ENCODE peak calls at places on chromosomes 2 and 18, in six cellular contexts. W, J, S, Q, H and M are unnamed samples.

GRCh38 chr2:156635646-156636045 is 199.5 kb downstream of the GPD2 start:
- DNase-seq in H (no peak), S (no peak), W (no peak), Q (no peak), J (no peak), M (no peak)

GRCh38 chr2:98704499-98705332 is 26.2 kb downstream of the MGAT4A start:
- DNase-seq in Q (no peak), W (no peak), H (no peak), S (no peak), J (no peak), M (no peak)

GRCh38 chr2:179172894-179173293 is 91.7 kb downstream of the SESTD1 start:
- DNase-seq in J (no peak), S (no peak), H (no peak), Q (no peak), W (peak; percentile 44), M (no peak)

GRCh38 chr2:209591021-209591420 is 167.2 kb downstream of the MAP2 start:
- DNase-seq in S (no peak), J (no peak), H (no peak), Q (no peak), W (no peak), M (no peak)

GRCh38 chr2:74915743-74916142 is 42.7 kb upstream of the POLE4 start:
- DNase-seq in Q (no peak), W (no peak), J (no peak), H (no peak), S (no peak), M (no peak)

GRCh38 chr2:55112229-55113016 is 62.2 kb upstream of the RTN4 start:
- DNase-seq in Q (no peak), H (no peak), W (no peak), J (no peak), S (peak; percentile 58), M (no peak)

GRCh38 chr2:30862054-30862651 is 54.9 kb upstream of the CAPN13 start:
- DNase-seq in W (peak; percentile 89), J (peak; percentile 24), S (no peak), Q (peak; percentile 48), H (peak; percentile 61), M (no peak)

GRCh38 chr2:23330214-23330613 is 54.8 kb upstream of the KLHL29 start:
- DNase-seq in J (no peak), H (no peak), W (peak; percentile 60), Q (no peak), S (no peak), M (no peak)

GRCh38 chr2:18219676-18220075 is 340.8 kb downstream of the RDH14 start:
- DNase-seq in J (no peak), S (no peak), W (no peak), H (no peak), Q (no peak), M (no peak)

GRCh38 chr2:151410485-151410833 is 757 bp downstream of the RIF1 start:
- DNase-seq in S (no peak), W (peak; percentile 61), H (peak; percentile 62), Q (peak; percentile 21), J (no peak), M (no peak)

GRCh38 chr2:23589739-23590138 is 204.8 kb downstream of the KLHL29 start:
- DNase-seq in Q (no peak), S (no peak), H (no peak), J (no peak), W (no peak), M (no peak)

GRCh38 chr18:36364911-36365624 is 67.6 kb downstream of the FHOD3 start:
- DNase-seq in W (no peak), Q (no peak), J (no peak), H (no peak), S (no peak), M (peak; percentile 86)

GRCh38 chr2:25808006-25808383 is 70.3 kb downstream of the ASXL2 start:
- DNase-seq in H (no peak), Q (no peak), W (no peak), J (no peak), S (no peak), M (no peak)

GRCh38 chr2:205654878-205655601 is 27.3 kb upstream of the NRP2 start:
- DNase-seq in H (no peak), S (no peak), W (no peak), Q (no peak), J (no peak), M (peak; percentile 57)

DNA sequence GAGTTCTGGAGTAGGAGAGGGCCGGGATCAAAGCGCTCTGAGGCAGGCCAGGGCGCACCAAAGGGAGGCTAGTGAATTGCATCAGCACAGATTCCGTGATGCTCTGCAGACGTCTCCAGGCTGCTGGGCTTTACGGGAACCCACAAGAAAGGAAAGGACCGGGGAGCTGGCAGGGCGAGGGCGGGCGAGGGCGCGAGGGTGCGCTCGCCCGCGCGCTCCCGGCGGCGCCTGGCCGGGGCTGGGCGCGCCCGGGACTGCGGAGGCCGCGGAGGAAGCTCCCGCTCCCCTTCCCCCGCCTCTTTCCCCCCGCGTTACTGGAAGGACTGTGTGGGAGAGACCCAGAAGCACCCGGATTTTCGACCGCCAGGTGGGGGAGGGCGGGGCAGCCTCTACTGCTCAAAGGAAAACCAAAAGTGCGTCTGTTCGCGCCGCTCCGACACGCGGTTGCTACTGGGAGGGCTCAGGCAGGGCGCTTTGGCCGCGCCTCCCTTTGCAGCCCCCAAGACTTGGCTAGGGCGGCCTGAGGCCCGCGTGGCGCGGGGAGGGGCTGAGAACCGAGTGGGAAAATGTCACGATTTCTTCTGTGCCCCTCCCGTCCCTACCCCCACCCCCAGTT is 2.3 kb upstream of the FOSL2 start:
- DNase-seq in W (peak; percentile 67), S (peak; percentile 90), Q (peak; percentile 58), H (peak; percentile 82), J (peak; percentile 80), M (peak; percentile 98)
- TF ChIP-seq CTCF in W (no peak), S (no peak), Q (peak; percentile 15), H (no peak), J (peak; percentile 12), M (peak; percentile 17)

GRCh38 chr2:197312186-197312585 is 1.6 kb upstream of the ANKRD44 start:
- DNase-seq in S (no peak), W (no peak), J (no peak), Q (no peak), H (no peak), M (no peak)

GRCh38 chr2:197309369-197310231 is 980 bp downstream of the ANKRD44 start:
- DNase-seq in S (peak; percentile 19), W (peak; percentile 46), Q (no peak), H (peak; percentile 54), J (no peak), M (no peak)

GRCh38 chr2:197310271-197310939 is at the start of gene ANKRD44:
- DNase-seq in J (peak; percentile 55), S (peak; percentile 80), W (peak; percentile 90), Q (peak; percentile 68), H (peak; percentile 93), M (peak; percentile 95)

GRCh38 chr2:197311521-197312033 is 997 bp upstream of the ANKRD44 start:
- DNase-seq in S (no peak), Q (no peak), W (no peak), J (no peak), H (no peak), M (no peak)

DNA sequence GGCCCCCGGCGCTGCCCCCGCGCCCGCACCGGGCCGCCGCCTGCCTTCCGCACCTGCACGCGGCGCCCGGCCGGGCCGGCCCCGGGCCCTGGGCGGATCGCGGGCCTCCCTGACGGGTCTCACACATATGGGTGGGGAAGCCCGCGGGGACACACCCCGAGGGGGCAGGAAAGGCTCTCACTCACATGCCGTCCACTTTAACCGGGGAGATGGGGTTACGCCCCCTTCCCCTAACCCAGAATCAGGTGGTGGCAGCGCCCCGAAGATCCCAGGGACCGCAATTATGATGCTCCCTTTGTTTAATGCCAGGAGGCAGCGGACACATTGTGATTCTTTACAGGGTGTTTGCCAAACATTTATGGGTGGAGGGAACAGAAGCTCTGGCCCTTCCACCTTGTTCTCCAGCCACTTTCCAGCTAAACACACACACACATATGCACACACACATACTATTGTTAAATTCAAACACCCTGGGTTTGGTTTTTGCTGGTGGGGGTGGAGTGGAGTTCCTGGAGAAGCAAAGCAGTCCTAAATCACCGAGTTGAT is 433 bp upstream of the ANKRD44 start:
- DNase-seq in Q (no peak), W (no peak), H (no peak), S (peak; percentile 22), J (no peak), M (no peak)
- TF ChIP-seq CTCF in Q (no peak), W (no peak), H (no peak), S (no peak), J (no peak), M (no peak)

DNA sequence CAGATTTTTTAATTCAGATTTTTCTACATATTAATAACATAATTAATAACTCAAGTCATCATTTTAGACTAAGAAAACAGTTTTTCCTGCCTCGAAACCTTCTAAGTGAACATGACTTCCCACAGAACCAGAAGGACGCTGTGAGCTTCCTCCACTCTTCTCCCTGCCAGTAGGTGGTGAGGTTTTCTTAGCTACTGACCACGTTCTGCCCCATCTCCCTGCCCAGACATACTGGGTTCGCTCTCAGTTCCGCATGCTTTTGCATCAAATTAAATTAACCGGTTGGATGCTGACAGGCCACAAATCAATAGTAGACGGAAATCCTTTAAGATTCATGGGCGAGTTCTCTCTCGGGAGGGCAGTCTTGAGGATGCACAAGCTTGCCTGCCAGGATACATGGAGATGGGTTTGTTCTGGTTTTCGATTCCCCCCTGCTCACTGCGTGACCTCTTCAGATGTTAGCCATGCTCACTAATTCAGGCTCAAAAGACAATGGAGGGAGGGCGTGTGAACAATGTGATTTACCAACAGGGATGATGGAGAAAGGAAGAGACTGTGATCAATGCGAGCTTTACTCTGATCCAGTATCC is 375.9 kb downstream of the EIPR1 start:
- DNase-seq in J (no peak), Q (no peak), H (no peak), S (no peak), W (peak; percentile 5), M (no peak)
- TF ChIP-seq CTCF in J (no peak), Q (no peak), H (peak; percentile 41), S (no peak), W (peak; percentile 5), M (peak; percentile 17)

GRCh38 chr2:182667321-182667695 is 48.7 kb upstream of the DNAJC10 start:
- DNase-seq in J (no peak), S (no peak), Q (no peak), W (no peak), H (no peak), M (no peak)

GRCh38 chr2:182668671-182669070 is 47.4 kb upstream of the DNAJC10 start:
- DNase-seq in H (no peak), J (no peak), Q (no peak), W (no peak), S (no peak), M (no peak)

GRCh38 chr2:182672471-182673165 is 43.4 kb upstream of the DNAJC10 start:
- DNase-seq in W (peak; percentile 8), J (no peak), S (no peak), Q (no peak), H (no peak), M (no peak)

GRCh38 chr2:182664212-182664611 is 51.8 kb upstream of the DNAJC10 start:
- DNase-seq in S (no peak), H (no peak), W (no peak), J (no peak), Q (no peak), M (no peak)

GRCh38 chr2:182666674-182667320 is 49.3 kb upstream of the DNAJC10 start:
- DNase-seq in Q (no peak), J (no peak), W (peak; percentile 32), S (no peak), H (peak; percentile 34), M (no peak)
- TF ChIP-seq CTCF in Q (no peak), J (peak; percentile 64), W (peak; percentile 65), S (no peak), H (peak; percentile 59), M (peak; percentile 38)

DNA sequence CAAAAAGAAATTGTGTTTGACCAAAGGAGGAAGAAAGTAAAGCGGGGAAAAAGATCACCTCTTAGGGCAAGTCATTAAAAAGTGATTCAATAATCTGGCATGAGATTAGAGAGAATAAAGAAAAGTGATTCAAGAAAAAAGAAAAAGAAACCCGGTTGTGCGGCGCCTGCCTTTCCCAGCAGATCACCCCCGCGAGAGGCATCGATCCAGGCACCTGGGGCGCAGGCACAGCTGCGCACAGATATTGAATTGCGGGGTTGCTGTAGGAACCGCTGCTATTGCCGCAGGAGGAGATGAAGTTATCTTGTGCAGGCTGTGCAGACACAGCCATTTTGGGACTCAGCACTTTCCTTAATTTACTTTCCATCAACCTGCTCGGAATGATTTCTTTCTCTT is 71.2 kb downstream of the PLB1 start:
- DNase-seq in S (no peak), Q (no peak), W (no peak), H (peak; percentile 41), J (no peak), M (no peak)
- TF ChIP-seq CTCF in S (no peak), Q (peak; percentile 71), W (no peak), H (no peak), J (no peak), M (no peak)